ENCODE peak calls at places on chromosomes 7 and 10, in nine cellular contexts. One of them, this sample, is unnamed.

GRCh38 chr7:112370436-112370835 is 79.8 kb upstream of the IFRD1 start:
- DNase-seq in H9: no peak
- DNase-seq in aorta: no peak
- DNase-seq in pancreas: peak; percentile 61
- DNase-seq in body of pancreas: peak; percentile 47
- DNase-seq in right cardiac atrium: no peak
- DNase-seq in astrocyte: no peak
- DNase-seq in tibial nerve: no peak
- DNase-seq in K562: no peak
- DNase-seq in this sample: no peak

GRCh38 chr7:127879942-127880341 is 151.3 kb downstream of the LRRC4 start:
- DNase-seq in aorta: no peak
- DNase-seq in right cardiac atrium: no peak
- DNase-seq in body of pancreas: no peak
- DNase-seq in astrocyte: no peak
- DNase-seq in K562: no peak
- DNase-seq in H9: no peak
- DNase-seq in tibial nerve: no peak
- DNase-seq in pancreas: no peak
- DNase-seq in this sample: no peak

GRCh38 chr7:116142374-116142773 is 68.0 kb upstream of the TES start:
- DNase-seq in tibial nerve: no peak
- DNase-seq in body of pancreas: no peak
- DNase-seq in right cardiac atrium: no peak
- DNase-seq in pancreas: no peak
- DNase-seq in aorta: no peak
- DNase-seq in K562: no peak
- DNase-seq in astrocyte: no peak
- DNase-seq in H9: no peak
- DNase-seq in this sample: no peak

GRCh38 chr7:94129443-94130140 is 125.4 kb upstream of the BET1 start:
- DNase-seq in astrocyte: peak; percentile 90
- DNase-seq in tibial nerve: no peak
- DNase-seq in right cardiac atrium: no peak
- DNase-seq in K562: no peak
- DNase-seq in aorta: no peak
- DNase-seq in pancreas: no peak
- DNase-seq in H9: no peak
- DNase-seq in body of pancreas: no peak
- DNase-seq in this sample: peak; percentile 33

GRCh38 chr10:130022501-130023299 is 58.6 kb upstream of the EBF3 start:
- DNase-seq in pancreas: no peak
- DNase-seq in right cardiac atrium: no peak
- DNase-seq in K562: no peak
- DNase-seq in astrocyte: peak; percentile 88
- DNase-seq in tibial nerve: no peak
- DNase-seq in body of pancreas: peak; percentile 22
- DNase-seq in aorta: no peak
- DNase-seq in H9: peak; percentile 17
- DNase-seq in this sample: no peak

GRCh38 chr10:31866118-31866670 is 62.4 kb downstream of the ARHGAP12 start:
- DNase-seq in H9: no peak
- DNase-seq in astrocyte: no peak
- DNase-seq in aorta: no peak
- DNase-seq in body of pancreas: no peak
- DNase-seq in pancreas: no peak
- DNase-seq in right cardiac atrium: no peak
- DNase-seq in K562: no peak
- DNase-seq in tibial nerve: no peak
- DNase-seq in this sample: no peak

GRCh38 chr7:101936223-101936611 is 118.8 kb downstream of the CUX1 start:
- DNase-seq in H9: peak; percentile 73
- DNase-seq in pancreas: no peak
- DNase-seq in aorta: no peak
- DNase-seq in tibial nerve: no peak
- DNase-seq in right cardiac atrium: no peak
- DNase-seq in K562: no peak
- DNase-seq in body of pancreas: no peak
- DNase-seq in astrocyte: no peak
- DNase-seq in this sample: peak; percentile 55

GRCh38 chr10:79376751-79377556 is 29.7 kb downstream of the PPIF start:
- DNase-seq in tibial nerve: no peak
- DNase-seq in K562: no peak
- DNase-seq in H9: no peak
- DNase-seq in right cardiac atrium: no peak
- DNase-seq in aorta: no peak
- DNase-seq in body of pancreas: no peak
- DNase-seq in astrocyte: no peak
- DNase-seq in pancreas: no peak
- DNase-seq in this sample: peak; percentile 5

GRCh38 chr7:150945853-150946825 is 32.0 kb downstream of the KCNH2 start:
- DNase-seq in aorta: peak; percentile 70
- DNase-seq in body of pancreas: peak; percentile 70
- DNase-seq in K562: no peak
- DNase-seq in right cardiac atrium: peak; percentile 72
- DNase-seq in tibial nerve: peak; percentile 15
- DNase-seq in H9: peak; percentile 33
- DNase-seq in astrocyte: peak; percentile 47
- DNase-seq in pancreas: no peak
- DNase-seq in this sample: peak; percentile 87

GRCh38 chr7:150947761-150948680 is 30.1 kb downstream of the KCNH2 start:
- DNase-seq in aorta: peak; percentile 37
- DNase-seq in right cardiac atrium: no peak
- DNase-seq in body of pancreas: no peak
- DNase-seq in H9: peak; percentile 30
- DNase-seq in K562: peak; percentile 80
- DNase-seq in tibial nerve: no peak
- DNase-seq in astrocyte: no peak
- DNase-seq in pancreas: no peak
- DNase-seq in this sample: no peak

GRCh38 chr7:150945171-150945852 is 32.8 kb downstream of the KCNH2 start:
- DNase-seq in tibial nerve: no peak
- DNase-seq in H9: peak; percentile 27
- DNase-seq in pancreas: no peak
- DNase-seq in body of pancreas: no peak
- DNase-seq in astrocyte: no peak
- DNase-seq in right cardiac atrium: no peak
- DNase-seq in K562: no peak
- DNase-seq in aorta: peak; percentile 62
- DNase-seq in this sample: peak; percentile 9

GRCh38 chr7:150948791-150949251 is 29.3 kb downstream of the KCNH2 start:
- DNase-seq in K562: no peak
- DNase-seq in H9: peak; percentile 23
- DNase-seq in tibial nerve: no peak
- DNase-seq in astrocyte: no peak
- DNase-seq in pancreas: no peak
- DNase-seq in aorta: peak; percentile 50
- DNase-seq in body of pancreas: no peak
- DNase-seq in right cardiac atrium: no peak
- DNase-seq in this sample: peak; percentile 11

DNA sequence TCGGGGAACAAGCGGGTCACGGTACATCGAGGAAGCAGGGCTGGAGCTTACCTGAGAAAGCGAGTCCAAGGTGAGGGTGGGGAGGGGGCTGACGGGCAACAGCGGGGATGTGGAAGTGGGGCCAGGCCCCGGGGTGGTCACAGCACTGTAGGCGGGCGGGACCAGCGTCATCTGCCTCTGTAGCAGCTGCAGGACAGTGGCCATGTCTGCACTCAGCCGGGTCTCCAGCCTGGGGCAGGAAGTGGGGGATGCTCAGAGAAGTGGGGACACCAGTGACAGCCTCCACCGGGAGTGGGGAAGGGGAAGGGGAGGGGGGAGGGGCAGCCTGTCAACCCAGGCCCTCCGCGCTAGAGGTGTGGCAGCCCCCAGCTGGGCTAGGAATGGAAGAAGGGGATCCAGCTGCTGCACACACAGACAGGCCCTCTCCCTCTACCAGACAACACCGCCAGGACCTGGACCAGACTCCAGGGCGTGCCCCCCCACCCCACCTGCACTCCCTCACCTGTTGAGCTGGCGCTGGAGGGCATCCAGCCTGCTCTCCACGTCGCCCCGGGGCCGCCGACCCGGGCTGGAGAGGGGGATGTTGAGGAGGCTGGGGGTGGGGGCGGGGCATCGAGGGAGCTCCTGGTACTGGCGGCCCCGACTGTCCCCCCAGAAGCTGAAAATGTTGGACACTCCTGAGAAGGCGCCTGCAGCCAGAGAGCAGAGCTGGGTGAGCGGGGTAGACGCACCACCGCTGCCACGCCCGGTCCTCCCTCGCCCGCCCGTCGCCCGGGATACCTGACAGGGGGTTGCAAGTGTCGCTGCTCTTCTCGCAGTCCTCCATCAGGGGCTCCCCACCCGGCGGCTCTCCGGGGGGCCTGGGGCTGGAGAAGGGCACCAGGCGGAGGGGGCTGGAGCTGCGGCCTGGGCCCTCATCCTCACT is 31.0 kb downstream of the KCNH2 start:
- DNase-seq in body of pancreas: no peak
- DNase-seq in H9: peak; percentile 29
- DNase-seq in K562: no peak
- DNase-seq in aorta: peak; percentile 75
- DNase-seq in right cardiac atrium: no peak
- DNase-seq in astrocyte: no peak
- DNase-seq in pancreas: no peak
- DNase-seq in tibial nerve: no peak
- DNase-seq in this sample: peak; percentile 12
- H3K4me1 ChIP-seq in body of pancreas: no peaks in the 10 kb centered on the region
- H3K4me1 ChIP-seq in H9: no peaks in the 10 kb centered on the region
- H3K4me1 ChIP-seq in K562: peaks cover 38% of the 10 kb centered on the region
- H3K4me1 ChIP-seq in aorta: no peaks in the 10 kb centered on the region
- H3K4me1 ChIP-seq in right cardiac atrium: no peaks in the 10 kb centered on the region
- H3K4me1 ChIP-seq in astrocyte: peaks cover 2% of the 10 kb centered on the region
- H3K4me1 ChIP-seq in pancreas: no peaks in the 10 kb centered on the region
- H3K4me1 ChIP-seq in tibial nerve: peaks cover 16% of the 10 kb centered on the region
- H3K4me1 ChIP-seq in this sample: no peaks in the 10 kb centered on the region

DNA sequence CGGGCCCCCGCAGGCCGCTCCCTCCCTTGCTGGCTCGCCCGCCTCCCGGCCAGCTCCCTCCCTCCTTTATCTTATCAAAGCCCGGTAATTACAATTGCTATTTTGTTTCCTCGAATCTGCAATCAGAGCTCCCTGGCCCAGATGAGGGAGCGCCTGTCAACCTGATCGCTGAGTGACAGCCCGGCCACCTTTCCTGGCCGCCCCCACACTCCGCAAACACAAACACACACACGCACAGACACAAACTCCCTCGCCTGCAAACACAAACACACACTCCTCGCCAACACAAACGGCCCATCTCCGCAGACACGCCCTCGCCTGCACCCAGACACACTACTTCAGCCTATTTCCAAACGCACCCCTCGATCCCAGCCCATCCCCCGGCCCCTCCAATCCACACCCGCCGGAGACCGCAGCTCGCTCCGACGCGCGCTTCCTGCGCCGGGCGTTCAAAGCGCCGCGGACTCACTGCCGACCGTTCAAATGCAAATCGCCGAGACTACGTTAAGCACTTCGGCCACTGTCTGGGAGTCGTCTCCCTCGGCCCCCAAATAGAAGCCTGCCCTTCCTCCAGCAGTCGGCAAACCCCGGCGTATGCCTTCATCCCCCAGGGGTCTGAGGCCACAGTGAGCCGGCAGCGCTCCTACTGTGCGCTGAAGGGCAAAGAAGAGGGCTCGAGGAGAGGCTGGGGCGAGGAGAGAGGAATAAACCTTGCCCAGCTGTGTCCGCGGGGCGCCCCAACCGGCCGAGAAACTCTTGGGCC is 3.0 kb upstream of the FGF8 start:
- DNase-seq in astrocyte: peak; percentile 21
- DNase-seq in body of pancreas: peak; percentile 34
- DNase-seq in pancreas: peak; percentile 32
- DNase-seq in right cardiac atrium: peak; percentile 29
- DNase-seq in tibial nerve: no peak
- DNase-seq in H9: peak; percentile 94
- DNase-seq in aorta: peak; percentile 79
- DNase-seq in K562: peak; percentile 64
- DNase-seq in this sample: no peak
- H3K4me1 ChIP-seq in astrocyte: peaks cover 31% of the 10 kb centered on the region
- H3K4me1 ChIP-seq in body of pancreas: peaks cover 67% of the 10 kb centered on the region
- H3K4me1 ChIP-seq in pancreas: peaks cover 3% of the 10 kb centered on the region
- H3K4me1 ChIP-seq in right cardiac atrium: peaks cover 5% of the 10 kb centered on the region
- H3K4me1 ChIP-seq in tibial nerve: peaks cover 40% of the 10 kb centered on the region
- H3K4me1 ChIP-seq in H9: peaks cover 5% of the 10 kb centered on the region
- H3K4me1 ChIP-seq in aorta: no peaks in the 10 kb centered on the region
- H3K4me1 ChIP-seq in K562: peaks cover 14% of the 10 kb centered on the region
- H3K4me1 ChIP-seq in this sample: peaks cover 29% of the 10 kb centered on the region

GRCh38 chr7:130952477-130952876 is 218.5 kb upstream of the KLF14 start:
- DNase-seq in pancreas: no peak
- DNase-seq in right cardiac atrium: no peak
- DNase-seq in H9: no peak
- DNase-seq in body of pancreas: no peak
- DNase-seq in K562: no peak
- DNase-seq in tibial nerve: no peak
- DNase-seq in aorta: no peak
- DNase-seq in astrocyte: no peak
- DNase-seq in this sample: no peak
- H3K4me1 ChIP-seq in pancreas: no peaks in the 10 kb centered on the region
- H3K4me1 ChIP-seq in right cardiac atrium: peaks cover 12% of the 10 kb centered on the region
- H3K4me1 ChIP-seq in H9: peaks cover 9% of the 10 kb centered on the region
- H3K4me1 ChIP-seq in body of pancreas: no peaks in the 10 kb centered on the region
- H3K4me1 ChIP-seq in K562: no peaks in the 10 kb centered on the region
- H3K4me1 ChIP-seq in tibial nerve: peaks cover 46% of the 10 kb centered on the region
- H3K4me1 ChIP-seq in aorta: peaks cover 2% of the 10 kb centered on the region
- H3K4me1 ChIP-seq in astrocyte: peaks cover 15% of the 10 kb centered on the region
- H3K4me1 ChIP-seq in this sample: peaks cover 37% of the 10 kb centered on the region

GRCh38 chr10:110007171-110007700 is 548 bp upstream of the ADD3 start:
- DNase-seq in H9: no peak
- DNase-seq in K562: peak; percentile 63
- DNase-seq in pancreas: no peak
- DNase-seq in tibial nerve: no peak
- DNase-seq in astrocyte: no peak
- DNase-seq in body of pancreas: no peak
- DNase-seq in right cardiac atrium: no peak
- DNase-seq in aorta: no peak
- DNase-seq in this sample: no peak

GRCh38 chr10:110008518-110009339 is 945 bp downstream of the ADD3 start:
- DNase-seq in K562: peak; percentile 11
- DNase-seq in body of pancreas: peak; percentile 82
- DNase-seq in H9: peak; percentile 42
- DNase-seq in tibial nerve: peak; percentile 42
- DNase-seq in pancreas: peak; percentile 71
- DNase-seq in astrocyte: no peak
- DNase-seq in aorta: no peak
- DNase-seq in right cardiac atrium: peak; percentile 30
- DNase-seq in this sample: peak; percentile 41

GRCh38 chr10:110005716-110006115 is 2.1 kb upstream of the ADD3 start:
- DNase-seq in aorta: no peak
- DNase-seq in body of pancreas: peak; percentile 48
- DNase-seq in right cardiac atrium: peak; percentile 32
- DNase-seq in astrocyte: peak; percentile 67
- DNase-seq in tibial nerve: peak; percentile 18
- DNase-seq in K562: no peak
- DNase-seq in pancreas: peak; percentile 33
- DNase-seq in H9: peak; percentile 45
- DNase-seq in this sample: peak; percentile 29

GRCh38 chr10:110006358-110007170 is 1.2 kb upstream of the ADD3 start:
- DNase-seq in K562: peak; percentile 14
- DNase-seq in body of pancreas: peak; percentile 52
- DNase-seq in aorta: peak; percentile 84
- DNase-seq in pancreas: peak; percentile 31
- DNase-seq in H9: peak; percentile 33
- DNase-seq in right cardiac atrium: peak; percentile 83
- DNase-seq in astrocyte: peak; percentile 72
- DNase-seq in tibial nerve: peak; percentile 68
- DNase-seq in this sample: peak; percentile 31

DNA sequence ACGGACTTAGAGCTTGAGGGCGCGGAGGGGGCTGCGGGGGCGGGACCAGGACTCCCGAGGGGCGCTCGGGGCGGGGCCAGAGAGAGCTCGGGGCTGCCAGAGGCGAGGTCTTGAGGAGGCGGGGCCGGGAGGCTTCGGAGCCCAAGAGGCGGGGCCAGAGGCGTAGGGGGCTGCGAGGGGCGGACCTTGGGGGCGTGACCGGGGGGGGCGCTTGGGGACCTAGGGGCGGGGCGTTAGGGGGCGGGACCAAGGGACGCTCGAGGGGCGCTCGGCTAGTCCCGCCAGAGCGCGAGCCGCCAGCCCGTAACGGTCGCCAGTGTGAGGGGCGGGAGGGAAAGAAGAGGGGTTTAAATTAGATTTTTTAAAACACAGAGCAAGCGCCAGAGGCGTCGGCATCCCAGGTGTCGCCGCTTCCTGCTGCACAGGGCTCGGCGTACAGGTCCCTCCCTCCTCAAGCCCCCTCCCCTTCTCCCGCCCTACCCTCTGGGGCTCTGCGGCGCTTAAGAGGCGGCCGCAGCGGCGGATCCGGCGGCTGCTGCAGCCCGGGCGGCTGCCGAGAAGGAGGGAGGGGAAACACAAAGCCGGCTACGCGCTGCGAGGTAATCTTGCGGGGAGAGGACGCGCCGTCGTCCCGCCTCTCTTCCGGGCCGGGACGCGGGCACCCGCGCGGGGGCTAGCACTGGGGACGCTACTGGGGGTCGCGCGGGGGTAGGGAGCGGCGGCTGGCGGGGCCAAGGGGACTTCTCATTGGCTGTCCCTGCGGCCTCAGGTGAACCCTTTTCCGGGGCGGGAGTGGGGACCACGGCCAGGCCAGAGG is at the start of gene ADD3:
- DNase-seq in pancreas: peak; percentile 84
- DNase-seq in tibial nerve: peak; percentile 89
- DNase-seq in H9: peak; percentile 97
- DNase-seq in body of pancreas: peak; percentile 92
- DNase-seq in K562: peak; percentile 97
- DNase-seq in astrocyte: peak; percentile 76
- DNase-seq in right cardiac atrium: peak; percentile 97
- DNase-seq in aorta: peak; percentile 98
- DNase-seq in this sample: peak; percentile 94
- H3K4me1 ChIP-seq in pancreas: peaks cover 36% of the 10 kb centered on the region
- H3K4me1 ChIP-seq in tibial nerve: peaks cover 17% of the 10 kb centered on the region
- H3K4me1 ChIP-seq in H9: peaks cover 13% of the 10 kb centered on the region
- H3K4me1 ChIP-seq in body of pancreas: peaks cover 59% of the 10 kb centered on the region
- H3K4me1 ChIP-seq in K562: peaks cover 32% of the 10 kb centered on the region
- H3K4me1 ChIP-seq in astrocyte: peaks cover 41% of the 10 kb centered on the region
- H3K4me1 ChIP-seq in right cardiac atrium: peaks cover 2% of the 10 kb centered on the region
- H3K4me1 ChIP-seq in aorta: no peaks in the 10 kb centered on the region
- H3K4me1 ChIP-seq in this sample: peaks cover 4% of the 10 kb centered on the region